ENCODE peak calls at places on chromosomes 5 and 9, in four cellular contexts. E, C, F and G are unnamed samples.
A peak's percentile ranks its signal among the peaks of the same experiment; 100 is the strongest.

GRCh38 chr5:142960309-142960696 is 190.1 kb downstream of the ARHGAP26 start:
- DNase-seq in E (no peak), C (no peak), F (peak; percentile 44), G (no peak)

GRCh38 chr9:6905850-6906375 is 148.1 kb downstream of the KDM4C start:
- DNase-seq in E (no peak), C (no peak), F (no peak), G (no peak)

GRCh38 chr9:125409637-125410521 is 148.3 kb downstream of the GAPVD1 start:
- DNase-seq in E (peak; percentile 86), C (peak; percentile 51), F (peak; percentile 48), G (no peak)

GRCh38 chr5:131786900-131787692 is 9.7 kb downstream of the FNIP1 start:
- DNase-seq in E (no peak), C (no peak), F (peak; percentile 47), G (no peak)

GRCh38 chr9:125635888-125636287 is 71.1 kb downstream of the MAPKAP1 start:
- DNase-seq in E (no peak), C (no peak), F (peak; percentile 12), G (no peak)

GRCh38 chr5:86679529-86679928 is 61.8 kb downstream of the COX7C start:
- DNase-seq in E (peak; percentile 17), C (no peak), F (peak; percentile 45), G (no peak)

GRCh38 chr9:14790628-14791027 is 68.1 kb upstream of the CER1 start:
- DNase-seq in E (no peak), C (no peak), F (no peak), G (no peak)

GRCh38 chr5:50767588-50767987 is 101.2 kb downstream of the PARP8 start:
- DNase-seq in E (no peak), C (no peak), F (no peak), G (no peak)

GRCh38 chr9:8389531-8389930 is 590.0 kb upstream of the DMAC1 start:
- DNase-seq in E (no peak), C (no peak), F (no peak), G (no peak)

GRCh38 chr5:157918811-157919742 is 60.1 kb upstream of the CLINT1 start:
- DNase-seq in E (no peak), C (peak; percentile 31), F (no peak), G (no peak)

GRCh38 chr5:79011219-79011836 is 26.2 kb upstream of the ARSB start:
- DNase-seq in E (no peak), C (no peak), F (no peak), G (no peak)

GRCh38 chr9:84567776-84568175 is 101.8 kb upstream of the NTRK2 start:
- DNase-seq in E (no peak), C (no peak), F (no peak), G (no peak)

GRCh38 chr9:114281421-114282103 is 41.3 kb upstream of the ORM1 start:
- DNase-seq in E (peak; percentile 78), C (peak; percentile 49), F (no peak), G (peak; percentile 9)

GRCh38 chr9:137293094-137293481 is 9.0 kb downstream of the NRARP start:
- DNase-seq in E (no peak), C (peak; percentile 23), F (no peak), G (no peak)

GRCh38 chr5:83895860-83896259 is 175.2 kb upstream of the HAPLN1 start:
- DNase-seq in E (no peak), C (no peak), F (no peak), G (no peak)

GRCh38 chr5:122187426-122187825 is 58.1 kb downstream of the ZNF474 start:
- DNase-seq in E (no peak), C (peak; percentile 32), F (no peak), G (no peak)

GRCh38 chr9:12817702-12818101 is 42.9 kb downstream of the LURAP1L start:
- DNase-seq in E (no peak), C (no peak), F (peak; percentile 76), G (no peak)

GRCh38 chr9:93064392-93065124 is 6.1 kb downstream of the SUSD3 start:
- DNase-seq in E (no peak), C (no peak), F (no peak), G (peak; percentile 29)

GRCh38 chr9:130839237-130840111 is 4.4 kb downstream of the ABL1 start:
- DNase-seq in E (no peak), C (no peak), F (no peak), G (no peak)
- H3K4me1 ChIP-seq in E (peaks cover 36% of the 10 kb centered on the region), C (peaks cover 78% of the 10 kb centered on the region), F (peaks cover 36% of the 10 kb centered on the region), G (peaks cover 67% of the 10 kb centered on the region)

GRCh38 chr9:129460323-129461261 is 160.3 kb downstream of the C9orf50 start:
- DNase-seq in E (peak; percentile 98), C (peak; percentile 98), F (peak; percentile 94), G (peak; percentile 94)
- TF ChIP-seq CTCF in E (no peak), C (no peak), F (peak; percentile 18), G (peak; percentile 59)

DNA sequence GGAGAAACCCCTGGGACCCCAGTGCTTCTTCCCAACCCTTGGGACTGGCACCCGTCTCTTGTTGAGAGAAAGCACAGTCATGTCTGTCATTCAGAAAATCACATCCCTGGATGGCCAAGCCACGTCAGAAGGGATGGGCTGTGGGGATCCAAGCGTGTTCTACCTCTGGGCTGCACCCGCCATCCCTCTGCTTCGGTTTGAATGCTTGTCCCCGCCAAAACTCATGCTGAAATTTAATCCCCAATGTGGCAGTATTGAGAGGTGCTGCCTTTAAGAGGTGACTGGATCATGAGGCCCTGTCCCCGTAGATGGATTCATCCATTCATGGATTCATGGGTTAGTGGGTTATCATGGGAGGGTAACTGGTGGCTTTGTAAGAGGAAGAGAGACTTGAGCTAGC is 27.0 kb downstream of the CEL start:
- DNase-seq in E (no peak), C (no peak), F (no peak), G (no peak)
- TF ChIP-seq POLR2A in E (no peak), C (no peak), F (no peak), G (no peak)

GRCh38 chr9:136052991-136053756 is 41.9 kb downstream of the NACC2 start:
- DNase-seq in E (no peak), C (peak; percentile 58), F (peak; percentile 14), G (peak; percentile 45)
- H3K4me1 ChIP-seq in E (peaks cover 17% of the 10 kb centered on the region), C (peaks cover 57% of the 10 kb centered on the region), F (peaks cover 33% of the 10 kb centered on the region), G (peaks cover 25% of the 10 kb centered on the region)

DNA sequence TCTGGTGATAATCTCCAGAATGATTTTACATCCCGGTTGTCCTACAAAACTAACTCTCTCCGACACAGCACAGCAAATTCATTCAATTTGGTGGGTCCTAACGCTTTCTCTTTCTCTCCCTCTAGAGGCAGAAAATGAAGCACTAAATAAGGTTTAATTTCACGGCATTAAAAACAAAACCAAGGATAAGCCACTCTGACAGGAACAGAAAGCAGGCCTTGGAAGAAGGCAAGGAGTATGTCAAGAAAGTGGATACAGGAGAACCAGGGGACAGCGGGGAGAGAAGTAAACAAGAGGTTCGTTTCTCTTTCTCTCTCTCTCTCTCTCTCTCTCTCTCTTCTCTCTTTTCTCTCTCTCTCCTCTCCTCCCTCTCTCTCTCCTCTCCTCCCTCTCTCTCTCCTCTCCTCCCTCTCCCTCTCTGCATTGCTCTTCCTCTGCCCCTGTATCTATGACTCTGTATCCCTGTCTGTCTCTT is 49.8 kb downstream of the EBF1 start:
- DNase-seq in E (peak; percentile 33), C (no peak), F (no peak), G (no peak)
- TF ChIP-seq CTCF in E (peak; percentile 75), C (peak; percentile 29), F (no peak), G (no peak)